ENCODE peak calls at places on chromosomes 16 and 17, in seven cellular contexts. N is cardiac muscle cell; K is AG04450; T is transverse colon; F is CD4-positive, alpha-beta T cell; R is uterus; V is brain microvascular endothelial cell. C is an unnamed sample.

GRCh38 chr17:63433746-63434591 is 12.1 kb downstream of the CYB561 start:
- DNase-seq in F (no peak), N (peak), V (peak), R (peak), T (peak), K (peak), C (no peak)

GRCh38 chr16:22006636-22007035 is 1.3 kb upstream of the MOSMO start:
- DNase-seq in F (no peak), T (no peak), N (no peak), V (no peak), R (no peak), K (no peak), C (no peak)

GRCh38 chr17:61002316-61002736 is 324.7 kb downstream of the BCAS3 start:
- DNase-seq in R (no peak), N (peak), V (peak), F (no peak), K (peak), T (no peak), C (no peak)

GRCh38 chr17:61519754-61520440 is 67.7 kb downstream of the TBX4 start:
- DNase-seq in V (no peak), F (no peak), K (no peak), R (no peak), T (no peak), N (no peak), C (no peak)

GRCh38 chr16:82675300-82675699 is 48.5 kb downstream of the CDH13 start:
- DNase-seq in F (no peak), T (no peak), K (no peak), R (no peak), N (no peak), V (peak), C (no peak)

GRCh38 chr17:48181653-48182052 is 74.1 kb downstream of the SNX11 start:
- DNase-seq in R (no peak), F (no peak), V (peak), N (peak), T (no peak), K (no peak), C (no peak)

GRCh38 chr17:75263051-75263450 is 1.4 kb downstream of the MRPS7 start:
- DNase-seq in T (no peak), F (no peak), V (no peak), K (no peak), R (no peak), N (no peak), C (no peak)

GRCh38 chr17:58529275-58529674 is 14.8 kb upstream of the MTMR4 start:
- DNase-seq in K (no peak), R (no peak), V (no peak), T (no peak), F (no peak), N (peak), C (no peak)

GRCh38 chr16:8080817-8081216 is 509.5 kb downstream of the TMEM114 start:
- DNase-seq in F (no peak), N (no peak), K (no peak), V (no peak), R (no peak), T (no peak), C (no peak)

GRCh38 chr17:78895322-78895721 is 7.7 kb downstream of the CEP295NL start:
- DNase-seq in K (no peak), N (no peak), F (no peak), V (no peak), T (no peak), R (no peak), C (no peak)

GRCh38 chr17:1515640-1516402 is 591 bp downstream of the INPP5K start:
- DNase-seq in N (peak), K (peak), V (peak), R (peak), T (peak), F (peak), C (no peak)
- TF ChIP-seq CTCF in N (peak), K (peak), V (peak), R (peak), T (peak), F (peak), C (peak)

DNA sequence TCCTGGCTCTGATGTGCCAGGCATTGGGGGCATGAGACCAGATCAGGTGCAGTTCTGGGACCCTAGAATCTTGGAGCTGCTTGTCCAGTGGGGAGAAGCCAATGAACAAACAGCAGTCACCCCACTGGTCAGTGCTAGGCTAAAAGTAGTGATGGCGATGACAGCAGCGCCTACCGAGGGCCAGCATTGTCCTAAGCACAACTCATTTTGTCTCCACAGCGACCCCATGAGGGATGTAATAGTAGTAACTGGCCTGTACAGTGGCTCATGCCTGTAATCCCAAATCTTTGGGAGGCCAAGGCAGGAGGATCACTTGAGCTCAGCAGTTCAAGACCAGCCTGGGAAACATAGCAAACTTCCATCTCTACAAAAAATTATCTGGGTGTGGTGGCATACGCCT is 6.2 kb downstream of the SMCR8 start:
- DNase-seq in F (no peak), N (peak), R (no peak), T (no peak), K (no peak), V (no peak), C (no peak)
- TF ChIP-seq CTCF in F (no peak), N (peak), R (no peak), T (no peak), K (peak), V (peak), C (no peak)

GRCh38 chr16:1965610-1966009 is 984 bp upstream of the RPS2 start:
- DNase-seq in K (no peak), R (no peak), N (no peak), T (no peak), F (no peak), V (no peak), C (no peak)

GRCh38 chr16:1961651-1962067 is 2.3 kb downstream of the NDUFB10 start:
- DNase-seq in N (no peak), T (no peak), F (no peak), V (no peak), R (no peak), K (no peak), C (no peak)

GRCh38 chr16:1964046-1964505 is 550 bp downstream of the RPS2 start:
- DNase-seq in R (no peak), N (peak), V (no peak), T (no peak), F (no peak), K (no peak), C (no peak)

GRCh38 chr16:1966460-1966859 is at the start of gene RNF151:
- DNase-seq in N (no peak), T (no peak), F (no peak), V (no peak), R (no peak), K (no peak), C (no peak)

DNA sequence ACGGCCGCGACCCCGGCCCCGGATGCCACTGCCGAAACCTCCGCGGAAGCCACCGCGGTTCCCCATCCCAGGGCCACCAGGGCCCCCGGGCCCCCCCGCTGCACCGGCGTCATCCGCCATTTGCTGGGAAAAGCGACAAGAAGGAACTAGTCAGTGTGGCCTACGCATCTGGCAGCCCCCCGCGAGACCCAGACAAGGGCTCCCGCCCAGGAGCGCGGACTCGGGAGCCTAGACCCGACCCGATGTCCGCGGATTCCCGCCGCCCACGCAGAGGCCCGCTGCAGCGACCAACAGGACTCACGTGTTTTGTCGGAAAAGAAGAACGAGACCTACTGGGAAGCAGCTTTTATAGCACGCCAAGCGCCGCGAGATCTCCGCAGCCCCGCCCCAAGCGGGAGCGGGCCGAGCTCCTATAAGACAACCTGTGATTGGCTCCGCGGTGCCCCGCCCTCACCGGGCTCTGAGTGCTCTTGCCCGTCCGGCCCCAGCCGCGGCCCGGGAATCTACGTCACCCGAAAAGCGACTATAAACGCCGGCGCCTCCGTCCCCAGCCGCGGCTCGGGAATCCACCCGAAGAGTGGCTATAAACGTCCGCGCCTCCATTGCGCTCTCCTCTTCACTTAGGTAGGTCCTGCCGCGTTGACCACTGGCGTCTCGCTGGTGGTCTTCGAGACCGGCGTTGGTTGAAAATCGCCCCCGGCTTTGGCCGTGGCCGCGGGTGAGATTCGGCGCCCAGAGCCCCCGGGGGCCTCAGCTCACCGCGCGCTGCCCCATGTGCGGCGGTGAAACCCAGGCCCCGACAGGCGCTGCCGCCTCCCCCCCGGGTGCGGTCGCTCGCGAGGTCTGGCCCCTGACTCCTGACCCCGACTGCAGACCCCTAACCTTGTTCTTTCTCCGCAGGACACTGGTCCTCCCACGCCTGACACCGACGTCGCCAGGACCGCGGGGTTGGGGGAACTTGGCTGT is at the start of gene RPS2:
- DNase-seq in T (peak), V (peak), R (peak), K (peak), N (peak), F (peak), C (peak)
- TF ChIP-seq CTCF in T (peak), V (no peak), R (peak), K (no peak), N (no peak), F (no peak), C (no peak)

GRCh38 chr17:40019140-40019991 is 4.1 kb downstream of the CSF3 start:
- DNase-seq in T (no peak), N (peak), K (peak), F (no peak), R (peak), V (peak), C (no peak)
- TF ChIP-seq CTCF in T (no peak), N (no peak), K (no peak), F (no peak), R (peak), V (peak), C (no peak)

GRCh38 chr17:6660101-6660500 is 8.5 kb downstream of the C17orf100 start:
- DNase-seq in V (no peak), N (no peak), R (no peak), F (no peak), K (no peak), T (no peak), C (no peak)

GRCh38 chr17:6660765-6661463 is 9.4 kb downstream of the C17orf100 start:
- DNase-seq in V (no peak), K (no peak), R (no peak), F (no peak), T (no peak), N (no peak), C (no peak)

GRCh38 chr17:6651483-6652452 is at the start of the genes C17orf100 and MED31:
- DNase-seq in T (peak), V (peak), F (peak), R (peak), N (peak), K (peak), C (peak)

GRCh38 chr17:6657633-6658287 is 6.2 kb downstream of the C17orf100 start:
- DNase-seq in N (no peak), R (no peak), V (no peak), F (no peak), K (no peak), T (no peak), C (no peak)

GRCh38 chr17:6654816-6655731 is 3.5 kb downstream of the C17orf100 start:
- DNase-seq in R (no peak), T (peak), K (no peak), F (no peak), V (no peak), N (no peak), C (no peak)
- TF ChIP-seq CTCF in R (no peak), T (no peak), K (no peak), F (no peak), V (peak), N (no peak), C (no peak)

DNA sequence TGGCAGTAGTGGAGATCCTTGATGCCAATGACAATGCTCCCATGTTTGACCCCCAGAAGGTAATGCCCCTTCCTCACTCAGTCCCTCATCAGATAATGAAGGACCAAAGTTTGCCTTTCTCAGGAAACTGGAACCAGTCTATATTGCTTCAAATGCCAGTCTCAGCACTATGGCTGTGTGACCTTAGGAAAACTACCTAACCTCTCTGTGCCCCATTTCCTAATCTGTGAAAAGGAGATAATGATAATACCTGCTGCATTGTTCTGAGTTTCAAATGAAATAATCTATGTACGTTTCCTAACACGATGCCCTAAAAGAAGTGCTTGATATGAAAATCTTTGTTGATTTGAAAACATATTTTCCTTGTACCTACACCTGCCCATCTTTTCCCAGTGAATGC is 35.9 kb downstream of the CDH3 start:
- DNase-seq in F (no peak), T (no peak), R (no peak), K (no peak), V (no peak), N (no peak), C (no peak)
- TF ChIP-seq CTCF in F (no peak), T (no peak), R (no peak), K (no peak), V (no peak), N (no peak), C (no peak)

DNA sequence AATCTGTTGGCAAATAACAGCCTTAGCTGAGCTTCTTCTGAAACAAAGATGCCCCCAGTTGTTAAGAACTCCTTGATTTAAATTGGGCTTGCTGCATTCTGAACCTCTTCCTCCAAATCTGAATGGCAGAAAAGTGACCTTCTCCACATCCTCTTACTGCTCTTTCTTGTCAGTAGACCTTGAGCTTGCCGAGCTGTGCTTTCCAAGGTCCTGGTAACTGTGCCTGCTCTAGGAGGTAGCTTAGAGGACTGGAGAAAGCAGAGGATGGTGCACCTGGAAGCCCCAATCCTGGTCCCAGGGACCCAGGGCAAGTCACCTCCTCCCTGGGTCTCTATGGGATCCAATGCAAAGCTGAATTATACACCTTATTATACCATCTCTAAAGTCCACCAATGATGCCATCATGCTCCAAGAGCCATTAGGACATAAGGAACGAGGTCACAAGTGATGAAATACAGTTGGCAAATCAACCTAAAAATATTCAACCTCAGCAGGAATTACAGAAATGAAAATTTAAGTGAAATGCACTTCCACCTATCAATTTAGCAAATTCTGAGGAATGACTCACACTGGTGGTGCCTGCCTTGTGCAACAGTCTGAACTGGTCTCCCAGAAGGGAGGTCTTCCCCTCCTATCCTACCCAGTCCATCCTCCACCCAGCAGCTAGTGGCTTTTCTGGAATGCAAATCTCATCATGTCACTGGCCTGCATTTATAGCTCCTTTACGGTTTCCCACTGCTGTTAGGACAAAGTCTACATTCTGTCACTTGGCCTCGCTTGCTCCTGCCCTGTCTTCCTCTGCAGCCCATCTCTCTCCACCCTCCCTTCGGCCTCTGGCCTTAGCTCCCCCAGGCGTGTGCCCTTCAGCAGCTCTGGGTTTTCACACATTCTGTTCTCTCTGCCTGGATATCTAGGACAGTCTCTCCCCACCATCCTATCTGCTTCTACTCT is 36.6 kb downstream of the TOM1L2 start:
- DNase-seq in F (no peak), N (peak), R (no peak), T (peak), V (peak), K (peak), C (no peak)
- TF ChIP-seq CTCF in F (no peak), N (no peak), R (no peak), T (no peak), V (no peak), K (no peak), C (no peak)

GRCh38 chr17:82008941-82009405 is 13.7 kb downstream of the CENPX start:
- DNase-seq in K (no peak), N (no peak), T (no peak), R (no peak), F (no peak), V (no peak), C (no peak)

GRCh38 chr17:82006468-82007227 is 16.0 kb downstream of the CENPX start:
- DNase-seq in V (no peak), F (no peak), R (peak), K (no peak), N (peak), T (no peak), C (no peak)

GRCh38 chr17:82008258-82008940 is 14.3 kb downstream of the CENPX start:
- DNase-seq in N (no peak), R (no peak), K (no peak), T (no peak), V (no peak), F (no peak), C (no peak)

GRCh38 chr17:82007228-82007494 is 15.5 kb downstream of the CENPX start:
- DNase-seq in V (no peak), R (no peak), K (no peak), F (no peak), N (no peak), T (no peak), C (no peak)

DNA sequence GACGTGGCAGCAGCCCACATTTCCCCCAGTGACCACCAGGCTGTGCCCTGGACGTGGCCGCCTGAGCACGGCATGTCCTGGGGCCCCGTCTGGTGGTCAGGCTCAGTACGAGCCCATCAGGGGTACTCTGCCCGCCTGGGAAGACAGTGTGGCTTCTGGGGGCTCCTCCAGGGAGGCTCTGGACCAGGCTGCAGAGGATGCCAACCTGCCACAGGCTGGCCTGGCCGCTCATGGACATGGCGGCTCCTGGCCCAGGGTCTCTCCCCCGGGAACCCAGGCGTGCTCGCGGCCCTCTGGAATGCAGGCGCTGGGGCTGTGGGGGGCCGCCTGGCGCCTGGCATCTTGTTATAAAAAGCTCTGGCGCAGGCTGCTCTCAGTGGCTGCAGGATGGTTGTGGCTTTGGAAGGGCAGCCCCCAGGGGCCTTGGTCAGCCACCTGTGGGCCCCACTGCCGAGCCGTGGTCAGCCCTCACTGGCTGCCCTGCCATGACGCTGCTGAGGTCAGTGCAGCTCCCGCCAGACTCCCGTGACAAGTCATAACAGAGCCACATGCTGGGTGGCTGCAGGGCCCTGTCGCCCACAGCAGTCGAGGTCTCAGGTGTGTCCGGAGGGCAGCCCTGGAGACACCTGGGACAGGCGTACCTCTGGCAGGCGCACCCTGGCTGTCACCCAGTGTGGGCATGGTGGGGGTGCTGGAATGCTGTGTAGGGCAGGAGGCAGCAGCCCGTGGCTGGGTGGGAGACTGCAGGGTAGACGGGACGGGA is 15.0 kb downstream of the CENPX start:
- DNase-seq in V (no peak), K (no peak), N (no peak), R (no peak), T (no peak), F (no peak), C (no peak)
- TF ChIP-seq CTCF in V (peak), K (no peak), N (no peak), R (no peak), T (no peak), F (no peak), C (no peak)

GRCh38 chr17:8832711-8833352 is 33.7 kb upstream of the MFSD6L start:
- DNase-seq in T (peak), F (peak), K (no peak), N (no peak), R (no peak), V (no peak), C (no peak)
- TF ChIP-seq CTCF in T (peak), F (peak), K (peak), N (peak), R (no peak), V (peak), C (peak)

C was measured in progenitor cell of endocrine pancreas.